ENCODE peak calls at places on chromosomes 13 and 19, in six cellular contexts. X, U, D, A, L and F are unnamed samples.

GRCh38 chr13:84096221-84096620 is 213.9 kb upstream of the SLITRK1 start:
- DNase-seq in X (no peak), U (no peak), D (no peak), A (no peak), L (no peak), F (no peak)

GRCh38 chr13:49690133-49690989 is 925 bp downstream of the EBPL start:
- DNase-seq in X (peak; percentile 89), U (peak; percentile 39), D (peak; percentile 19), A (peak; percentile 63), L (no peak), F (peak; percentile 45)

GRCh38 chr13:80109313-80109712 is 231.6 kb downstream of the SPRY2 start:
- DNase-seq in X (no peak), U (no peak), D (no peak), A (peak; percentile 36), L (no peak), F (no peak)

GRCh38 chr13:72304121-72304745 is 423.2 kb downstream of the MZT1 start:
- DNase-seq in X (no peak), U (no peak), D (no peak), A (peak; percentile 30), L (no peak), F (no peak)

GRCh38 chr19:45632468-45633196 is 6.6 kb downstream of the EML2 start:
- DNase-seq in X (no peak), U (peak; percentile 91), D (peak; percentile 97), A (peak; percentile 80), L (no peak), F (peak; percentile 35)

GRCh38 chr13:20099319-20099718 is 61.5 kb downstream of the GJA3 start:
- DNase-seq in X (no peak), U (no peak), D (no peak), A (no peak), L (no peak), F (no peak)

GRCh38 chr19:34217952-34218817 is 36.2 kb upstream of the GARRE1 start:
- DNase-seq in X (no peak), U (peak; percentile 57), D (peak; percentile 60), A (peak; percentile 58), L (peak; percentile 67), F (peak; percentile 55)

GRCh38 chr19:861756-862528 is 2.5 kb downstream of the CFD start:
- DNase-seq in X (peak; percentile 41), U (peak; percentile 78), D (peak; percentile 98), A (no peak), L (no peak), F (peak; percentile 45)

GRCh38 chr13:99356216-99357089 is 49.3 kb upstream of the GPR183 start:
- DNase-seq in X (no peak), U (no peak), D (no peak), A (peak; percentile 94), L (peak; percentile 92), F (no peak)

GRCh38 chr13:33349996-33350826 is 64.7 kb upstream of the STARD13 start:
- DNase-seq in X (no peak), U (no peak), D (no peak), A (peak; percentile 49), L (no peak), F (no peak)
- TF ChIP-seq POLR2A in X (no peak), U (no peak), D (no peak), A (no peak), L (no peak), F (no peak)

DNA sequence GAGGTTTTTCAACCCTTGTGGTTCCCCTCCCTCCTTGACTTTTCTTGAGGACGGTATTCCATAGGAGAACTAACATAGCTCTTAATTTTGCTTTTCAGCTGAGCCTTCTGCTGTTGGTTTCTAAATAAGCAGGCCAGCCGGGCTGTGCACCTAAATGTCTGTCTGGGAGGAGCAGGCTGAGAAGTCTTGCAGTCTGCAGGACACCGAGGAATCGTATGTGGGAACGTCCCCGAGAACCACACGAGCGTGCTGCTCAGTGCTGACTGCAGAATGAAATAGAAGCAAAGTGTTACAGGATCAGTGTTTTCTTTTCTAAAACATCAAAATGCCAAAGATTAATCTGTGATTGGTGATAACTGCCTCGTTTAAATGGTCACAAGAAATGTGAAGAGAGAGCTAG is 69.9 kb downstream of the COG3 start:
- DNase-seq in X (no peak), U (no peak), D (no peak), A (no peak), L (no peak), F (no peak)
- TF ChIP-seq MAX in X (no peak), U (no peak), D (no peak), A (no peak), L (no peak), F (no peak)

GRCh38 chr13:29239653-29240525 is 355.6 kb downstream of the SLC7A1 start:
- DNase-seq in X (no peak), U (no peak), D (no peak), A (no peak), L (no peak), F (no peak)
- TF ChIP-seq MYC in X (no peak), U (no peak), D (no peak), A (no peak), L (no peak), F (no peak)

DNA sequence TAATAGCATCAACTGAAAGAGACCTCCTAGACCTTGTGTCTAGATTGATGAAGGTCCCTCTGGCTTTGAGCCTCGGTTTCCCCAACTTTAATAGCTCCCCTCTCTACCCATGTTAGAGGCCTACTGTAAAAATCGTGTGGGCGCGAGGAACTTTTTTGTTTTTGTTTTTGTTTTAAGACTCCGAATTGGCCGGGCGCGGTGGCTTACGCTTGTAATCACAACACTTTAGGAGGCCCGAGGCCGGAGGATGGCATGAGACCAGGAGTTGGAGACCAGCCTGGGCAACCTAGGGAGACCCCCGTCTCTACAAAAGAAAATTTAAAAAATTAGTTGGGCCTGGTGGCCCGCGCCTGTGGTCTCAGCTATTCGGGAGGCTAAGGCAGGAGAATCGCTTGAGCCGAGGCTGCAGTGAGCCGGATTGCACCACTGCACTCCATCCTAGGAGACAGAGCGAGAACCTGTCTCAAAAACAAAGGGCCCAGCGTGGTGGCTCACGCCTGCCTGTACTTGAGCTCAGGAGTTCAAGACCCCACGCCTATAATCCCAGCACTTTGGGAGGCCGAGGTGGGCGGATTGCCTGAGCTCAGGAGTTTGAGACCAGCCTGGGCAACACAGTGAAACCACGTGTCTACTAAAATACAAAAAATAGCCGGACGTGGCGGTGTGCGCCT is 858 bp upstream of the PPP6R1 start:
- DNase-seq in X (no peak), U (no peak), D (no peak), A (no peak), L (no peak), F (peak; percentile 30)
- TF ChIP-seq POLR2A in X (no peak), U (no peak), D (peak; percentile 13), A (no peak), L (no peak), F (no peak)

GRCh38 chr13:40317980-40318327 is 348.5 kb downstream of the FOXO1 start:
- DNase-seq in X (no peak), U (no peak), D (no peak), A (no peak), L (no peak), F (no peak)

GRCh38 chr13:40316301-40316700 is 350.1 kb downstream of the FOXO1 start:
- DNase-seq in X (no peak), U (no peak), D (no peak), A (no peak), L (no peak), F (no peak)

GRCh38 chr13:40315416-40316064 is 350.9 kb downstream of the FOXO1 start:
- DNase-seq in X (no peak), U (no peak), D (no peak), A (peak; percentile 35), L (no peak), F (no peak)

GRCh38 chr13:40318366-40318765 is 348.1 kb downstream of the FOXO1 start:
- DNase-seq in X (no peak), U (no peak), D (no peak), A (peak; percentile 55), L (no peak), F (no peak)

GRCh38 chr13:40319699-40320586 is 346.5 kb downstream of the FOXO1 start:
- DNase-seq in X (no peak), U (no peak), D (no peak), A (no peak), L (no peak), F (no peak)
- TF ChIP-seq MAX in X (no peak), U (no peak), D (no peak), A (no peak), L (no peak), F (no peak)